ENCODE peak calls at places on chromosomes 4 and X, in ten cellular contexts. U, Z, Y, L, N, M, W, D, O and V are unnamed samples.

GRCh38 chrX:81890476-81890875 is 688.6 kb downstream of the SH3BGRL start:
- DNase-seq in D (no peak), N (no peak), Z (no peak), W (no peak), Y (no peak), M (no peak), U (no peak), L (no peak), O (no peak), V (no peak)

GRCh38 chr4:83387922-83388676 is 53.5 kb upstream of the HPSE start:
- DNase-seq in M (no peak), O (no peak), N (peak), Y (peak), L (no peak), W (no peak), Z (peak), D (no peak), U (peak), V (no peak)

GRCh38 chr4:38411092-38411491 is 252.9 kb upstream of the KLF3 start:
- DNase-seq in Y (no peak), O (peak), Z (no peak), N (no peak), W (no peak), D (no peak), L (no peak), U (no peak), M (no peak), V (no peak)

GRCh38 chr4:180909279-180909678 is 1333.9 kb upstream of the TENM3 start:
- DNase-seq in N (peak), Y (no peak), U (peak), Z (no peak), D (peak), L (peak), M (no peak), O (no peak), W (no peak), V (no peak)

GRCh38 chr4:61068745-61069144 is 131.4 kb upstream of the ADGRL3 start:
- DNase-seq in U (no peak), L (no peak), N (no peak), Z (no peak), O (no peak), M (no peak), Y (no peak), W (peak), D (no peak), V (no peak)

GRCh38 chr4:189185810-189186432 is 754.8 kb upstream of the FRG1 start:
- DNase-seq in Y (no peak), L (no peak), D (peak), M (no peak), U (peak), O (no peak), Z (no peak), W (no peak), N (no peak), V (no peak)

GRCh38 chrX:45849261-45849660 is 648.6 kb upstream of the DIPK2B start:
- DNase-seq in W (peak), U (no peak), O (no peak), M (no peak), Y (peak), L (peak), D (peak), N (peak), Z (peak), V (no peak)

GRCh38 chrX:23845316-23845932 is 62.3 kb downstream of the APOO start:
- DNase-seq in U (no peak), Y (no peak), D (no peak), W (peak), O (peak), L (no peak), M (no peak), N (no peak), Z (no peak), V (no peak)

GRCh38 chrX:29691044-29691443 is 524.3 kb upstream of the MAGEB2 start:
- DNase-seq in W (no peak), M (no peak), N (no peak), L (no peak), Y (no peak), O (no peak), D (no peak), Z (no peak), U (no peak), V (no peak)

GRCh38 chr4:150255610-150256580 is 177.7 kb downstream of the DCLK2 start:
- DNase-seq in W (no peak), D (no peak), L (no peak), M (no peak), O (no peak), Y (no peak), Z (no peak), U (no peak), N (no peak), V (peak)

GRCh38 chrX:43973249-43973672 is at the start of gene NDP:
- DNase-seq in O (no peak), W (no peak), Z (no peak), L (no peak), D (peak), U (peak), Y (no peak), N (no peak), M (no peak), V (no peak)

GRCh38 chrX:22526339-22526738 is 253.6 kb downstream of the CBLL2 start:
- DNase-seq in M (no peak), Y (no peak), U (no peak), O (no peak), D (no peak), W (no peak), L (peak), N (no peak), Z (no peak), V (no peak)

GRCh38 chrX:574355-574754 is 56.2 kb upstream of the SHOX start:
- DNase-seq in D (no peak), U (no peak), Y (no peak), O (no peak), W (no peak), Z (no peak), N (no peak), L (no peak), M (no peak), V (no peak)

GRCh38 chr4:105909699-105910340 is 14.5 kb downstream of the NPNT start:
- DNase-seq in W (no peak), Y (no peak), M (no peak), N (no peak), L (peak), D (peak), O (peak), U (peak), Z (no peak), V (no peak)

DNA sequence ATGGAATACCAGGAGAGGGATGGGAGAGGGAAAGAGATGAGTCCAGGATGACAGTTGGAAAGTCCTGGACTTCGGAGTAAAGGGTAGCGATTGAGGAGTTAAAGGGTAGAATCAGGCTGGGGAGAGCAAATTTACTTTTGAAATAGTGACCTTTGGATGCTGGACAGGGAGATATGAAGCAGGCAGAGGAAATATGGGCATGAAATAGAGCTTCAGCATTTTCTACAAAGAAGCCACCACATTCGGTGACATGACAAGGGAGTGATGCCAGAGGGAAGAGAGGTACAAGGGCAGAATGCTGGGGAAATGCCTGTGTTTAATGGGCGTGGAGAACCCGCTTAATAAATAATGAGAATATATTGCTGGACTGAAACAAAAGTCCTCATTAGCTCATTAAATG is 92.7 kb downstream of the TBL1X start:
- DNase-seq in W (no peak), Z (no peak), Y (no peak), D (no peak), M (no peak), O (no peak), N (no peak), U (no peak), L (no peak), V (no peak)
- H3K27ac ChIP-seq in W (peak), Z (no peak), Y (no peak), D (no peak), M (peak), O (no peak), N (no peak), U (no peak), L (no peak), V (no peak)

GRCh38 chrX:154027003-154027402 is 7.3 kb upstream of the IRAK1 start:
- DNase-seq in D (no peak), U (no peak), Z (no peak), N (no peak), W (no peak), Y (no peak), M (no peak), L (no peak), O (no peak), V (no peak)
- H3K27ac ChIP-seq in D (no peak), U (no peak), Z (no peak), N (no peak), W (no peak), Y (no peak), M (no peak), L (no peak), O (no peak), V (no peak)

GRCh38 chrX:47574609-47575325 is 7.5 kb upstream of the TIMP1 start:
- DNase-seq in L (no peak), W (peak), Y (no peak), M (no peak), U (peak), Z (no peak), N (no peak), O (no peak), D (peak), V (peak)
- H3K27ac ChIP-seq in L (no peak), W (no peak), Y (no peak), M (no peak), U (peak), Z (no peak), N (no peak), O (peak), D (peak), V (no peak)

DNA sequence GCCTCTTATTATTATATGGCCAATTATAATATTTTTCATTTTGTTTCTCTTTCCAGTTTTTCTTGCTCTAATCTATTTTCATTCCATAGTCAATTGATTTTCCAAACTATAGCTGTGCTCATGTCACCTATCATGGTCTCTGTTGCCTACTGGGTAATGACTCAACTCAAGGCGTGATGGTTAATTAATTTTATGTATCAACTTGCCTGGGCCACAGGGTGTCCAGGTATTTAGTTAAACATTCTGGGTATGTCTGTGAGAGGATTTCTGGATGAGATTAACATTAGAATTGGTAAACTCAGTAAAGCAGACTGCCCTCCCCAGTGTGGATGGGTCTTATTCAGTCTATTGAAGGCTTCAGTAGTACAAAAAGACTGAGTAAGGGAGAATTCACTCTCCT is 9.9 kb downstream of the FHIP1A start:
- DNase-seq in M (no peak), Y (no peak), W (no peak), U (no peak), O (no peak), D (no peak), Z (no peak), N (no peak), L (no peak), V (no peak)
- H3K27ac ChIP-seq in M (no peak), Y (no peak), W (peak), U (no peak), O (no peak), D (no peak), Z (no peak), N (no peak), L (no peak), V (no peak)

GRCh38 chr4:1048781-1049590 is 37.6 kb downstream of the FGFRL1 start:
- DNase-seq in N (no peak), W (no peak), L (no peak), M (no peak), Y (no peak), O (no peak), U (peak), D (no peak), Z (no peak), V (peak)

GRCh38 chr4:1047976-1048780 is 36.8 kb downstream of the FGFRL1 start:
- DNase-seq in Z (no peak), L (no peak), M (no peak), W (no peak), Y (no peak), D (no peak), O (peak), N (no peak), U (peak), V (no peak)

GRCh38 chr4:1051472-1051871 is 40.0 kb downstream of the FGFRL1 start:
- DNase-seq in W (no peak), Z (no peak), M (no peak), D (no peak), O (no peak), U (no peak), Y (no peak), L (no peak), N (no peak), V (no peak)

GRCh38 chr4:1050486-1051213 is 39.2 kb downstream of the FGFRL1 start:
- DNase-seq in D (no peak), W (no peak), M (no peak), O (peak), Y (no peak), L (no peak), N (no peak), U (peak), Z (no peak), V (peak)

DNA sequence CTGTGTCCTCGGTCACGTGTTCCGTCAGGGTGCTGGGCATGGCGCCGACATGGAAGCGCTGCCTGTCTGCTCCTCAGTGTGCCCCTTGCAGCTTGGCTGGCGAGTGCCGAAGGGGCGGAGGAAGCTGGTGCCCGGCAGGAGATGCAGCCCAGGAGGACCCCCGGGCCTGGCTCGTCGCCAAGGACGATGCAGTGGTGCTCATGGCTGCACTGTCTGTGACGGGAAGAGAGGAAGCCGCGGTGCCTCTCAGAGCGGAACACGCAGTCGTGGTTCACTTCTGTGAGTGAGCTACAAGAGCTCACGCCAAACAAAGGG is 38.1 kb downstream of the FGFRL1 start:
- DNase-seq in W (no peak), Z (no peak), D (no peak), U (no peak), M (no peak), L (no peak), Y (no peak), O (peak), N (no peak), V (no peak)
- H3K27ac ChIP-seq in W (no peak), Z (no peak), D (no peak), U (no peak), M (no peak), L (no peak), Y (no peak), O (no peak), N (no peak), V (no peak)

GRCh38 chrX:20229155-20229554 is 37.6 kb downstream of the RPS6KA3 start:
- DNase-seq in D (no peak), M (no peak), L (no peak), Z (no peak), Y (no peak), W (no peak), N (no peak), O (no peak), U (no peak), V (no peak)

GRCh38 chrX:20228245-20228644 is 38.5 kb downstream of the RPS6KA3 start:
- DNase-seq in U (no peak), Z (no peak), W (no peak), M (no peak), O (no peak), D (no peak), L (no peak), N (no peak), Y (no peak), V (no peak)

GRCh38 chrX:20225488-20225833 is 41.2 kb downstream of the RPS6KA3 start:
- DNase-seq in D (no peak), N (no peak), O (no peak), M (no peak), L (no peak), W (no peak), U (no peak), Y (no peak), Z (no peak), V (no peak)

GRCh38 chrX:20221902-20222301 is 44.8 kb downstream of the RPS6KA3 start:
- DNase-seq in O (no peak), Z (no peak), M (peak), U (no peak), Y (no peak), D (no peak), N (no peak), W (peak), L (no peak), V (no peak)

GRCh38 chrX:20224814-20225487 is 41.8 kb downstream of the RPS6KA3 start:
- DNase-seq in O (no peak), U (no peak), W (no peak), Y (no peak), L (no peak), Z (no peak), N (no peak), M (no peak), D (no peak), V (no peak)
- H3K27ac ChIP-seq in O (no peak), U (no peak), W (no peak), Y (no peak), L (no peak), Z (no peak), N (no peak), M (no peak), D (no peak), V (no peak)

GRCh38 chr4:158319880-158320279 is 109.6 kb downstream of the TMEM144 start:
- DNase-seq in O (no peak), Y (no peak), L (no peak), U (no peak), W (no peak), D (no peak), M (no peak), Z (no peak), N (no peak), V (no peak)

GRCh38 chr4:158315706-158316105 is 105.4 kb downstream of the TMEM144 start:
- DNase-seq in M (no peak), Z (no peak), O (no peak), N (no peak), L (no peak), D (no peak), Y (no peak), U (no peak), W (no peak), V (no peak)

GRCh38 chr4:158314756-158315487 is 104.6 kb downstream of the TMEM144 start:
- DNase-seq in Z (no peak), O (no peak), Y (no peak), D (no peak), N (no peak), U (no peak), M (no peak), W (peak), L (no peak), V (no peak)

GRCh38 chr4:158313566-158313965 is 103.3 kb downstream of the TMEM144 start:
- DNase-seq in L (no peak), N (no peak), U (no peak), O (no peak), M (no peak), Y (no peak), W (no peak), D (no peak), Z (no peak), V (no peak)

DNA sequence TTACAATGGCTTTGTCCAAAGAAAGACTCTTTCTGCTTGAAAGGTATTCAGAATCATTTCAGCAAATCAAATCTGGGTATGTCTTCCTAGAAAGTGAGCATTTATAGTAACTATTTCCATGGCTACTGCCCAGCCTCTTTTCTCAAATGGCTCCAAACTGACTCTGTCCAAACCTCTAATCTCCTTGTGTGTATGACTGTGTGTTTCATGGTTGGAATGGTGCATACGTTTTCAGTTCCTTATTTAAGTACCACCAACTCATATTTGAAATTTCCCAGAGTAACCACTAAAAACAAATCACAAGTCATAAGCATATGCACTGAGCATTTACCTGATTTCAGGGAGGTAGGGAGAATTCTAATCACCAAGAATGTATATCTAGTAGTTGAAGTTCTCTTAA is 106.0 kb downstream of the TMEM144 start:
- DNase-seq in O (no peak), W (no peak), U (no peak), L (no peak), Y (no peak), N (no peak), Z (no peak), M (no peak), D (no peak), V (no peak)
- H3K27ac ChIP-seq in O (no peak), W (peak), U (no peak), L (no peak), Y (no peak), N (no peak), Z (no peak), M (no peak), D (no peak), V (no peak)